ENCODE peak calls at places on chromosomes 5 and 9, in seven cellular contexts. B, D, R, H, K, X and Y are unnamed samples.

GRCh38 chr5:88734191-88734640 is 148.8 kb downstream of the MEF2C start:
- DNase-seq in B (no peak), D (peak), R (no peak), H (peak), K (no peak), X (peak), Y (no peak)

GRCh38 chr9:3240651-3241268 is 285.0 kb downstream of the RFX3 start:
- DNase-seq in B (peak), D (peak), R (peak), H (peak), K (peak), X (peak), Y (peak)

GRCh38 chr5:1759378-1759970 is 40.2 kb downstream of the MRPL36 start:
- DNase-seq in B (no peak), D (no peak), R (no peak), H (no peak), K (no peak), X (no peak), Y (no peak)

GRCh38 chr5:10366310-10367297 is 13.1 kb downstream of the MARCHF6 start:
- DNase-seq in B (no peak), D (no peak), R (no peak), H (no peak), K (no peak), X (no peak), Y (peak)

GRCh38 chr5:63170496-63170895 is 591.9 kb downstream of the LRRC70 start:
- DNase-seq in B (no peak), D (no peak), R (no peak), H (no peak), K (no peak), X (no peak), Y (no peak)

GRCh38 chr9:95008151-95008771 is 281.8 kb downstream of the AOPEP start:
- DNase-seq in B (no peak), D (no peak), R (no peak), H (no peak), K (peak), X (no peak), Y (no peak)

GRCh38 chr5:122352331-122352730 is 40.3 kb downstream of the SNCAIP start:
- DNase-seq in B (no peak), D (no peak), R (no peak), H (no peak), K (no peak), X (no peak), Y (no peak)

GRCh38 chr9:135696446-135696845 is 2.8 kb downstream of the SOHLH1 start:
- DNase-seq in B (no peak), D (no peak), R (no peak), H (no peak), K (no peak), X (no peak), Y (no peak)

GRCh38 chr9:124110307-124110915 is 98.8 kb downstream of the LHX2 start:
- DNase-seq in B (no peak), D (no peak), R (no peak), H (no peak), K (peak), X (peak), Y (peak)

GRCh38 chr9:85940275-85940831 is 593 bp upstream of the NAA35 start:
- DNase-seq in B (no peak), D (no peak), R (no peak), H (no peak), K (no peak), X (no peak), Y (no peak)

GRCh38 chr5:65774346-65774745 is 52.3 kb downstream of the NLN start:
- DNase-seq in B (no peak), D (no peak), R (no peak), H (no peak), K (no peak), X (no peak), Y (no peak)

GRCh38 chr5:157870837-157871834 is 12.2 kb upstream of the CLINT1 start:
- DNase-seq in B (peak), D (no peak), R (no peak), H (no peak), K (peak), X (no peak), Y (no peak)

GRCh38 chr9:136381311-136381710 is 7.8 kb upstream of the CARD9 start:
- DNase-seq in B (no peak), D (no peak), R (no peak), H (no peak), K (no peak), X (no peak), Y (no peak)

GRCh38 chr5:50595199-50595598 is 71.2 kb upstream of the PARP8 start:
- DNase-seq in B (peak), D (no peak), R (no peak), H (no peak), K (no peak), X (no peak), Y (no peak)

GRCh38 chr9:125815568-125815967 is 68.4 kb downstream of the PBX3 start:
- DNase-seq in B (peak), D (no peak), R (no peak), H (no peak), K (no peak), X (no peak), Y (no peak)

GRCh38 chr5:181088289-181088688 is 42.7 kb downstream of the OR2V1 start:
- DNase-seq in B (peak), D (no peak), R (no peak), H (no peak), K (no peak), X (peak), Y (peak)

GRCh38 chr5:91155238-91155637 is 227.9 kb downstream of the ARRDC3 start:
- DNase-seq in B (no peak), D (no peak), R (no peak), H (no peak), K (no peak), X (no peak), Y (no peak)

GRCh38 chr5:144139586-144139985 is 30.9 kb downstream of the YIPF5 start:
- DNase-seq in B (no peak), D (no peak), R (no peak), H (no peak), K (no peak), X (no peak), Y (no peak)

GRCh38 chr9:18368206-18368605 is 105.7 kb upstream of the ADAMTSL1 start:
- DNase-seq in B (no peak), D (no peak), R (no peak), H (no peak), K (no peak), X (no peak), Y (no peak)

GRCh38 chr5:151663617-151664322 is 22.9 kb downstream of the SPARC start:
- DNase-seq in B (no peak), D (no peak), R (no peak), H (no peak), K (no peak), X (no peak), Y (no peak)

GRCh38 chr5:128350705-128351104 is 187.3 kb downstream of the FBN2 start:
- DNase-seq in B (no peak), D (no peak), R (no peak), H (no peak), K (no peak), X (no peak), Y (peak)

GRCh38 chr5:72523960-72524582 is 16.9 kb upstream of the ZNF366 start:
- DNase-seq in B (peak), D (no peak), R (no peak), H (peak), K (peak), X (no peak), Y (no peak)

GRCh38 chr5:66739923-66740322 is 143.7 kb downstream of the MAST4 start:
- DNase-seq in B (no peak), D (no peak), R (no peak), H (no peak), K (no peak), X (no peak), Y (no peak)

GRCh38 chr5:7802855-7803254 is 48.1 kb downstream of the CFAP90 start:
- DNase-seq in B (no peak), D (no peak), R (no peak), H (no peak), K (no peak), X (no peak), Y (no peak)

GRCh38 chr9:136012651-136013050 is 51.5 kb upstream of the UBAC1 start:
- DNase-seq in B (no peak), D (peak), R (no peak), H (no peak), K (no peak), X (no peak), Y (no peak)

DNA sequence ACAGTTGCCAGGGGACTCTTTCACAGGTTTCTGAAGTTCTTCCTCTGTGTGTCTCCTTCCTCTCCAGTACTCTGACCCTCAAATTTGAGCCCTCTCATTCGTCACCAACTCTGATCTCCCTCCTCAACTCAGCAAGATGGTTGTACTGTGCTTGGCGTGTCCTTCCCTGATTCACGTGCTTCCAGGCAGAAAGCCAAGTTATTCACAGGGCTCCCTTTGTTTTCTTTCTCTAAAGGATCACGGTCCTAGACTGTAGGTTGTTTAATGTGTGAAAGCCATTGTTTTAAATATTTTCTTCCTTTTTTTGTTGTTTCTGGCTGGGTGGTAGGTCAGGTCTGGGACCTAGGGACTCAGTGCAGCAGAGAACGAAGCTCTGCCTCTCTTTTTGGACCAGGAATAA is 142.9 kb downstream of the DMAC1 start:
- DNase-seq in B (no peak), D (no peak), R (no peak), H (no peak), K (peak), X (no peak), Y (no peak)
- TF ChIP-seq JUND in B (no peak), D (no peak), R (no peak), H (no peak), K (no peak), X (no peak), Y (no peak)

DNA sequence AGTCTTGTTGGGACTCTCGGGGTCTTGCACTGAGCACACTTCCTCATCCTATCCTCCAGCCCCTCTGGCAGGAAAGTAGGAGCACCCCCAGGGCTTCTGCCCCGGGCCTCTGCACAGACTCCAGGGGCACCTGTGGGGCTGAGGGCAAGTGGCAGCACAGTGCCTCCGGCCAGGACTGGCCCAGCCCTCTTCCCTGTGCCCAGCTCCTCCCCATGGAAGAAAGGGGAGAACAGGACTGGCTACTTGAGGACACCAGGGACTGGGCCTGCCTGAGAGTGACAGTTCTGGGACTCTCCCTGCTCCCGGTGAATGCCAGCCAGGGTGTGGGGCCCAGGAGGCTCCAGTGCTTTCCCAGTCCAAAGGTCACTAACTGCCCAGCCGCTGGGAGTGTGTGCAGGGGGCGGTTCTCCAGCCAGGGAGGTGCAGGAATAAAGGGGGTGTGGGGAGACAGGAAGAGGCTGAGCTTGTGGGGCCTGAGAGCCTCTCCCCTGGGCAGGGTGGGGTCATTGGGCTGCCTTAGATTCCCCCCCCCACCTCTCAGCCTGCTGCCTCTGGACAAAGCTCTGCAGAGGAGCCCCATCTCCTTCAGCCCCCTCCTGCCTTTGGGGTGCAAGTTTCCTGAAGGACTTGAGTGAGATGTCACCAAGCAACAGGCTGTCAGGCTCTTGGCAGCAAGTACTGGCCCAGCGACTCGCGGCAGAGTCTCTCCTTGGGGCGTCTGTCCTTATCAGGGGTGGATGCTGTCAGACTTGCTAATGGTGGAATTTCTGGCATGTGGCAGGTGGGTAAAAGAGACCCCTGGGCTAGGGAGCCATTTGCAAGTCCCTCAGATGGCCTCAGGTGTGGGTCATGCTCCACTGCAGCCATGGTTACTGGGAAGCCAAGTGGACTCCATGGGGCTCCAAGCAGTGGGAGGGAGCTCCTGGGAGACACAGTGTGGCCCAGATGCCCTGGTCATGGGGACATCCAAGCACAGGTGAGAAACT is 19.1 kb upstream of the JADE2 start:
- DNase-seq in B (peak), D (no peak), R (no peak), H (no peak), K (peak), X (peak), Y (peak)
- TF ChIP-seq JUND in B (no peak), D (no peak), R (no peak), H (no peak), K (peak), X (no peak), Y (no peak)

GRCh38 chr9:15417626-15418025 is 5.0 kb upstream of the SNAPC3 start:
- DNase-seq in B (no peak), D (no peak), R (no peak), H (no peak), K (no peak), X (no peak), Y (no peak)

GRCh38 chr9:15422355-15423327 is at the start of gene SNAPC3:
- DNase-seq in B (peak), D (peak), R (peak), H (peak), K (peak), X (peak), Y (peak)

GRCh38 chr9:15420796-15421195 is 1.9 kb upstream of the SNAPC3 start:
- DNase-seq in B (no peak), D (no peak), R (no peak), H (no peak), K (no peak), X (no peak), Y (no peak)

GRCh38 chr9:15421532-15421931 is 1.1 kb upstream of the SNAPC3 start:
- DNase-seq in B (no peak), D (no peak), R (no peak), H (no peak), K (no peak), X (no peak), Y (no peak)

DNA sequence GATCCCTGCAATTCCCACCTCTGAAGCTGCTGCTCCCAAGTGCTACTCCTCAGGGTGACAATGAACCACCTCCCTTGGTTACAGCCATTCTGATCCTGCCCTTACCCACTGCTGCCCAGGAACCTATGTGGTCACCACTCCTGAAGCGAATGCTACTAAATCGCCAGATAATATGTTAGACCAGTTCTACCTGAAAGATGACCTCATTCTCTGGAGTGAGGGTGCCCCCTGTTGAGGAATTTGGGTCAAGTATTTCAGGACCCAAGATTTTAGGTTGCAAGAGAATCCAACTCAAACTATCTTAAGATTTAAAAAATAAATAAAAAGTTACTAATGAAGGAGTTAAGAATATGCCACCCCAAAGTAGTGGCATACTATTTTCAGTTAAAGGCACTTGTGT is 5.8 kb upstream of the SNAPC3 start:
- DNase-seq in B (no peak), D (peak), R (no peak), H (no peak), K (peak), X (peak), Y (peak)
- TF ChIP-seq JUND in B (no peak), D (no peak), R (peak), H (no peak), K (no peak), X (no peak), Y (no peak)

GRCh38 chr5:38923661-38924451 is 78.0 kb downstream of the OSMR start:
- DNase-seq in B (no peak), D (no peak), R (no peak), H (no peak), K (no peak), X (no peak), Y (no peak)
- TF ChIP-seq JUND in B (no peak), D (no peak), R (no peak), H (no peak), K (no peak), X (no peak), Y (no peak)

DNA sequence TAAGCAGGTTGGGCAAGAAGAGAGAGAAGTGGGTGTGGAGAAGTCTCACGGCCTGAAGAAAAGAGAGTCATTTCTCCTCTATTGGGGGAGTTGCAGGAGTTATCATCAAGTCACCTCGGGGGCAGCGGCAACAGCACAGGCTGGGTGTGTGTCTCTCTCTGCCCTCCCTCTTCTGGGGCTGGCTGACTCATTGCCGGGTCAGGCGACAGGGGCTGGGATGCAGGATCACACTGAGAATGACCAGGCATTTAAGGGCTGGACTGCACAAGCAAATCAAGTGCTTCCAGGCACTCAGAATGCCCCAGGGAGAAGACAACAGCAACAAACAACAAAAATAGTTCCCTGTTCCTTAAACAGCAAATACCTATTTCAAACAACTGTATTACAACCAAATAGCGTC is 6.3 kb upstream of the EQTN start:
- DNase-seq in B (no peak), D (peak), R (no peak), H (no peak), K (no peak), X (peak), Y (no peak)
- TF ChIP-seq JUND in B (no peak), D (no peak), R (no peak), H (no peak), K (no peak), X (peak), Y (no peak)

GRCh38 chr9:112422417-112423148 is 42.7 kb downstream of the HSDL2 start:
- DNase-seq in B (no peak), D (no peak), R (no peak), H (no peak), K (no peak), X (peak), Y (no peak)

DNA sequence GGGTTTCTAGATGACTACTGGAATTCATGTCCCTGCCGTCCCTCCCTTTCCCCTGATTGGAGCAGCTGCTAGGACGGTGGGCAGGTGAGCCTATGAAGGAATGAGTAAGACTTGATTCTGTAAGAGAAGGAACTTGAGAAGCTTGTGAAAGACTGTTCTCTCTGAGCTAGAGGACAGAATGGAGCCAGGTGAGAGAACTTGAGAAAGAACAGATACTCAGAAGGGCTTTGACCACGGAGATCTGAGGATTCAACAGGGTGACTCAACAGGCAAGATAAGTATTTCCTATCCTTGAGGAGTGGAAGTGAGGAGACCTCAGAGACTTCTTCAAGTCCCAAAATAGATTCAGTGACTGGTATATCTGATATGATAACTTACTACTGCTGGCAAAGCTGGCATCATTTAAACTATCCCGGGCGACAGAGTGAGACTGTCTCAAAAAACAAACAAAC is 41.9 kb downstream of the HSDL2 start:
- DNase-seq in B (no peak), D (no peak), R (no peak), H (no peak), K (no peak), X (peak), Y (no peak)
- TF ChIP-seq JUND in B (no peak), D (no peak), R (no peak), H (no peak), K (no peak), X (peak), Y (no peak)

DNA sequence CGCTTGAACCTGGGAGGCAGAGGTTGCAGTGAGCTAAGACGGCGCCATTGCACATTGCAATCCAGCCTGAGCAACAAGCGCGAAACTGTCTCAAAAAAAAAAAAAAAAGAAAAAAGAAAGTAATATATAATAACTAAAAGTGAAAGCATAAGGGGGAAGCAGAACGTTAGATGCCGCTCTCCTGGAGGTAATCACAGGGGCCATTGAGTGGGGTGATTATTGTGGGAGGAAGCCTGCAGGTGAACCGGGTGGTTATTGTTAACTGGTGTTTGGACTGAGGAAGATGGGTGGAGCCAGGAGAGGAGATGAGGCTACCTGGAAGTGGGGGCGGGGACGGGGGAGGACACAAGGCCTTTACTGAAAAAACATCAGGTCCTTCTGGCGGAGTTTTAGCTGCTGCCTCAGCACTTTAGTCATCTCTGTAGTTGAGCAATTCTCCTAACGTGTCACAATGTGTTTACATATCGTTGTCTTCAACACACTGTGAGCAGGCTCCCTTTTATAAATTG is 5.3 kb upstream of the TJP2 start:
- DNase-seq in B (no peak), D (no peak), R (no peak), H (no peak), K (peak), X (peak), Y (no peak)
- TF ChIP-seq JUND in B (no peak), D (no peak), R (no peak), H (no peak), K (no peak), X (no peak), Y (no peak)

GRCh38 chr9:14095272-14095671 is 218.7 kb downstream of the NFIB start:
- DNase-seq in B (no peak), D (no peak), R (no peak), H (no peak), K (no peak), X (no peak), Y (no peak)

GRCh38 chr9:14087576-14087975 is 226.4 kb downstream of the NFIB start:
- DNase-seq in B (no peak), D (no peak), R (no peak), H (no peak), K (no peak), X (no peak), Y (no peak)

GRCh38 chr9:14096182-14096922 is 217.6 kb downstream of the NFIB start:
- DNase-seq in B (no peak), D (peak), R (no peak), H (no peak), K (no peak), X (no peak), Y (peak)

GRCh38 chr9:14089051-14089798 is 224.7 kb downstream of the NFIB start:
- DNase-seq in B (no peak), D (no peak), R (no peak), H (no peak), K (no peak), X (no peak), Y (no peak)

GRCh38 chr9:14092344-14092743 is 221.6 kb downstream of the NFIB start:
- DNase-seq in B (no peak), D (no peak), R (no peak), H (no peak), K (no peak), X (no peak), Y (no peak)
- TF ChIP-seq JUND in B (no peak), D (no peak), R (no peak), H (no peak), K (no peak), X (no peak), Y (no peak)